ENCODE peak calls at places on chromosomes 16 and 17, in six cellular contexts. One of them, this sample, is unnamed.

GRCh38 chr16:54921229-54921824 is 9.3 kb upstream of the IRX5 start:
- DNase-seq in fibroblast of the conjunctiva: no peak
- DNase-seq in GM06990: no peak
- DNase-seq in naive thymus-derived CD8-positive, alpha-beta T cell: no peak
- DNase-seq in NCI-H510A: no peak
- DNase-seq in Jurkat, Clone E6-1: no peak
- DNase-seq in this sample: no peak

GRCh38 chr16:84927621-84928591 is 83.4 kb downstream of the ZDHHC7 start:
- DNase-seq in GM06990: no peak
- DNase-seq in fibroblast of the conjunctiva: no peak
- DNase-seq in NCI-H510A: no peak
- DNase-seq in naive thymus-derived CD8-positive, alpha-beta T cell: peak; percentile 56
- DNase-seq in Jurkat, Clone E6-1: no peak
- DNase-seq in this sample: no peak

GRCh38 chr17:82520041-82520910 is 744 bp downstream of the FOXK2 start:
- DNase-seq in Jurkat, Clone E6-1: no peak
- DNase-seq in naive thymus-derived CD8-positive, alpha-beta T cell: no peak
- DNase-seq in NCI-H510A: no peak
- DNase-seq in GM06990: peak; percentile 65
- DNase-seq in fibroblast of the conjunctiva: no peak
- DNase-seq in this sample: peak; percentile 54

GRCh38 chr16:50683689-50684374 is 2.7 kb upstream of the SNX20 start:
- DNase-seq in fibroblast of the conjunctiva: no peak
- DNase-seq in GM06990: peak; percentile 77
- DNase-seq in Jurkat, Clone E6-1: no peak
- DNase-seq in naive thymus-derived CD8-positive, alpha-beta T cell: no peak
- DNase-seq in NCI-H510A: no peak
- DNase-seq in this sample: peak; percentile 74

GRCh38 chr17:1608676-1609075 is 20.0 kb downstream of the SLC43A2 start:
- DNase-seq in NCI-H510A: no peak
- DNase-seq in GM06990: no peak
- DNase-seq in fibroblast of the conjunctiva: no peak
- DNase-seq in Jurkat, Clone E6-1: no peak
- DNase-seq in naive thymus-derived CD8-positive, alpha-beta T cell: no peak
- DNase-seq in this sample: no peak

GRCh38 chr16:56732366-56732765 is 2.4 kb downstream of the NUP93 start:
- DNase-seq in naive thymus-derived CD8-positive, alpha-beta T cell: no peak
- DNase-seq in Jurkat, Clone E6-1: no peak
- DNase-seq in GM06990: peak; percentile 22
- DNase-seq in NCI-H510A: no peak
- DNase-seq in fibroblast of the conjunctiva: no peak
- DNase-seq in this sample: no peak

GRCh38 chr16:11675561-11676511 is 7.6 kb downstream of the SNN start:
- DNase-seq in naive thymus-derived CD8-positive, alpha-beta T cell: peak; percentile 62
- DNase-seq in GM06990: no peak
- DNase-seq in fibroblast of the conjunctiva: no peak
- DNase-seq in NCI-H510A: peak; percentile 63
- DNase-seq in Jurkat, Clone E6-1: no peak
- DNase-seq in this sample: no peak

GRCh38 chr17:72477529-72477928 is 356.7 kb downstream of the SOX9 start:
- DNase-seq in Jurkat, Clone E6-1: no peak
- DNase-seq in NCI-H510A: peak; percentile 76
- DNase-seq in naive thymus-derived CD8-positive, alpha-beta T cell: no peak
- DNase-seq in fibroblast of the conjunctiva: no peak
- DNase-seq in GM06990: no peak
- DNase-seq in this sample: no peak

GRCh38 chr17:79818026-79818758 is 21.0 kb downstream of the CBX4 start:
- DNase-seq in fibroblast of the conjunctiva: no peak
- DNase-seq in Jurkat, Clone E6-1: no peak
- DNase-seq in naive thymus-derived CD8-positive, alpha-beta T cell: no peak
- DNase-seq in NCI-H510A: no peak
- DNase-seq in GM06990: no peak
- DNase-seq in this sample: no peak

GRCh38 chr17:58643147-58643546 is 48.7 kb downstream of the TEX14 start:
- DNase-seq in Jurkat, Clone E6-1: no peak
- DNase-seq in naive thymus-derived CD8-positive, alpha-beta T cell: no peak
- DNase-seq in fibroblast of the conjunctiva: no peak
- DNase-seq in NCI-H510A: no peak
- DNase-seq in GM06990: no peak
- DNase-seq in this sample: no peak

GRCh38 chr16:46974352-46974751 is 878 bp upstream of the DNAJA2 start:
- DNase-seq in fibroblast of the conjunctiva: no peak
- DNase-seq in NCI-H510A: peak; percentile 8
- DNase-seq in Jurkat, Clone E6-1: peak; percentile 56
- DNase-seq in naive thymus-derived CD8-positive, alpha-beta T cell: no peak
- DNase-seq in GM06990: peak; percentile 32
- DNase-seq in this sample: peak; percentile 54

This sample was measured in activated CD8-positive, alpha-beta T cell treated with anti-CD3 and anti-CD28 coated beads, Interleukin-2, amount 10 ng/mL, durations not matched to agents 7 days and 5 days.